ENCODE peak calls at places on chromosomes 6 and 20, in four cellular contexts. U is GM12878, D is H1, J is HepG2. R is an unnamed sample.

GRCh38 chr6:133894369-133894768 is 5.5 kb downstream of the TCF21 start:
- DNase-seq in U (no peak), D (no peak), J (no peak), R (no peak)

GRCh38 chr20:51447097-51447764 is 95.3 kb downstream of the NFATC2 start:
- DNase-seq in U (no peak), D (no peak), J (peak; percentile 49), R (no peak)

GRCh38 chr20:13111249-13111911 is 102.6 kb downstream of the SPTLC3 start:
- DNase-seq in U (no peak), D (no peak), J (peak; percentile 73), R (no peak)

GRCh38 chr6:43246301-43247114 is 3.2 kb downstream of the TTBK1 start:
- DNase-seq in U (no peak), D (peak; percentile 82), J (peak; percentile 55), R (peak; percentile 66)

GRCh38 chr6:100446922-100447899 is 17.5 kb downstream of the SIM1 start:
- DNase-seq in U (no peak), D (no peak), J (no peak), R (no peak)

GRCh38 chr6:134822920-134823430 is 126.9 kb downstream of the ALDH8A1 start:
- DNase-seq in U (peak; percentile 36), D (peak; percentile 44), J (peak; percentile 82), R (peak; percentile 86)

GRCh38 chr6:43990275-43990626 is 137.0 kb downstream of the MRPL14 start:
- DNase-seq in U (no peak), D (no peak), J (no peak), R (no peak)

GRCh38 chr6:13907614-13908215 is 17.0 kb upstream of the RNF182 start:
- DNase-seq in U (no peak), D (no peak), J (no peak), R (no peak)

GRCh38 chr20:63635431-63636141 is 8.7 kb upstream of the GMEB2 start:
- DNase-seq in U (peak; percentile 68), D (no peak), J (no peak), R (no peak)

GRCh38 chr20:58546756-58547526 is 31.7 kb upstream of the APCDD1L start:
- DNase-seq in U (no peak), D (no peak), J (no peak), R (no peak)

GRCh38 chr6:61809004-61809595 is 476.9 kb downstream of the KHDRBS2 start:
- DNase-seq in U (no peak), D (no peak), J (peak; percentile 45), R (no peak)

GRCh38 chr20:61146006-61146405 is 106.1 kb upstream of the CDH4 start:
- DNase-seq in U (no peak), D (no peak), J (no peak), R (no peak)

GRCh38 chr20:51382986-51383821 is 159.3 kb downstream of the NFATC2 start:
- DNase-seq in U (no peak), D (no peak), J (no peak), R (no peak)

GRCh38 chr6:56551409-56552120 is 91.1 kb downstream of the DST start:
- DNase-seq in U (no peak), D (no peak), J (peak; percentile 31), R (no peak)

GRCh38 chr6:55679503-55679902 is 100.5 kb upstream of the HMGCLL1 start:
- DNase-seq in U (no peak), D (no peak), J (no peak), R (no peak)

GRCh38 chr6:53985361-53985760 is 125.9 kb upstream of the MLIP start:
- DNase-seq in U (no peak), D (no peak), J (no peak), R (no peak)

GRCh38 chr6:152273002-152273401 is 364.2 kb downstream of the SYNE1 start:
- DNase-seq in U (no peak), D (no peak), J (no peak), R (no peak)

GRCh38 chr6:1004885-1005635 is 306.8 kb upstream of the FOXQ1 start:
- DNase-seq in U (no peak), D (no peak), J (no peak), R (no peak)

GRCh38 chr6:96907498-96907897 is 9.8 kb upstream of the NDUFAF4 start:
- DNase-seq in U (peak; percentile 44), D (no peak), J (no peak), R (no peak)

GRCh38 chr6:4319992-4320683 is 184.8 kb upstream of the ECI2 start:
- DNase-seq in U (no peak), D (no peak), J (no peak), R (peak; percentile 12)

GRCh38 chr20:2610941-2611720 is 41.3 kb upstream of the NOP56 start:
- DNase-seq in U (no peak), D (no peak), J (no peak), R (no peak)

GRCh38 chr6:551405-551804 is 105.5 kb downstream of the HUS1B start:
- DNase-seq in U (no peak), D (peak; percentile 47), J (peak; percentile 12), R (no peak)

GRCh38 chr6:167968091-167968490 is 29.4 kb upstream of the KIF25 start:
- DNase-seq in U (no peak), D (peak; percentile 29), J (peak; percentile 65), R (peak; percentile 66)

GRCh38 chr6:144265390-144265789 is 19.7 kb upstream of the UTRN start:
- DNase-seq in U (peak; percentile 28), D (no peak), J (peak; percentile 67), R (no peak)

GRCh38 chr6:106792536-106793236 is 163.3 kb downstream of the QRSL1 start:
- DNase-seq in U (no peak), D (no peak), J (peak; percentile 44), R (no peak)

GRCh38 chr6:29759457-29759856 is 36.2 kb downstream of the HLA-F start:
- DNase-seq in U (no peak), D (no peak), J (no peak), R (no peak)

GRCh38 chr6:29762781-29763214 is 39.6 kb downstream of the HLA-F start:
- DNase-seq in U (no peak), D (no peak), J (no peak), R (no peak)

GRCh38 chr6:29758761-29759160 is 35.5 kb downstream of the HLA-F start:
- DNase-seq in U (no peak), D (no peak), J (no peak), R (no peak)

GRCh38 chr6:29762051-29762450 is 38.8 kb downstream of the HLA-F start:
- DNase-seq in U (no peak), D (no peak), J (no peak), R (no peak)

DNA sequence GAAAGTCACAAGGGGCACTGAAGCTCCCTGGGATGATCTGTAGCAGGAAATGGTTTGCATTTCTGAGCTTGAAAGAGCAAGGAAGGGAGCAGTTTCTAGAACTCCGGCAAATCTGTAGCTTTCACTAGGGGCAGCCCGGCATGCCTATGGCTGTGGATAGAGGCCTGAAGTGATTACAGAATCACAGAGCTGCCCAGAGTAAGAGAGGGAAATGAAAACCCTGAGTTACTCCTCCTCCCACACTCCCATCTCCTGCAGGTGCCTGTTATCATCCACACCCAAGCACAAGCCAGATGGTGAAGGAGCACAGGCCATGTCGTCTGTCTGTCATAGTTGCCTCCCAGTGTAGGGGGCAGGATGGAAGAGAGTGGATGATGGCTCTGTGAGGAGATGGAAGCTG is 37.1 kb downstream of the HLA-F start:
- DNase-seq in U (no peak), D (no peak), J (no peak), R (no peak)
- TF ChIP-seq HDAC6 in U (no peak), D (no peak), J (no peak), R (no peak)

DNA sequence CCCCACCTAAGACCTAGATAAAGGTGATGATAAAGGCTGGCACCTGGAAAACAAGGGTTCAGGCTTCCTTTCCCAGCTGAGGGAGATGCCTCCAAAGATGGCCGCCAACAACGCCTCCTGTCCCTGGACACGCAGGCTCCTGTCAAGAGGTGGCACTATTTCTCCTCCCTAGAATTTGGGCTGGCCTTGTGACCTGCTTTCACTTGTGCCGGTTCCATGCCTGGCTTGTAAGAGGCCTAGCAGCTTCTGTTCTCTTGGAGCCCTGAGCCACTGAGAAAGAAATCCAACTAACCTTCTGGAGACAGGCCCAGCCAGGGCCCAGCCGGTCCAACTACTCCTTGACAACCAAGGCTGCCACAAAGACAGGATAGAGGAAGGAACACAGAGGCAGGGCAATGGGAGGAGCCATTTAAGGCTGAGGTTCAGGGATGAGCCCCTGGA is 60.2 kb upstream of the RALY start:
- DNase-seq in U (no peak), D (peak; percentile 51), J (peak; percentile 87), R (peak; percentile 73)
- TF ChIP-seq HDAC6 in U (no peak), D (no peak), J (no peak), R (no peak)

DNA sequence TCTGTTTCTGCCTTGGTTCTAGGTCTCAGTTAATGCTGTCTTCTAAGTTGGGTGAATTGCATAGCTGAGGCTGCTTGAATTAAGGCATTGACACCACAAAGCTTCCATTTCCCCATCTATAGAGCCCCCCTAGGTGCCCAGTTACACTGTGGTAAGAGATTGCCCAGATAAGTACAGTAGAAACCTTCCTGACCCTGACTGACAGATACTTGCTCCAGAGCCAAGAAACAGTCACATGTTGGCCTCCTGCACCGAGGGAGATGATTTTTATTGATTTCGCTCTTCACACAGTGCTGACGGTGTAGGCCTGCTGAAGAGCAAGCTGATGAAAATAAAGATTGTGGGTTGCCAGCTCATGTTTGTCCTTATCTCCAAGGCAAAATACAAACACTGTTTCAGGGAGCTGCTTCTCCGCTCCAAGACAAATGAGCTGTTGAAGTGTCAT is 67.9 kb downstream of the TRMT11 start:
- DNase-seq in U (no peak), D (no peak), J (no peak), R (peak; percentile 16)
- TF ChIP-seq HDAC6 in U (no peak), D (no peak), J (no peak), R (no peak)

DNA sequence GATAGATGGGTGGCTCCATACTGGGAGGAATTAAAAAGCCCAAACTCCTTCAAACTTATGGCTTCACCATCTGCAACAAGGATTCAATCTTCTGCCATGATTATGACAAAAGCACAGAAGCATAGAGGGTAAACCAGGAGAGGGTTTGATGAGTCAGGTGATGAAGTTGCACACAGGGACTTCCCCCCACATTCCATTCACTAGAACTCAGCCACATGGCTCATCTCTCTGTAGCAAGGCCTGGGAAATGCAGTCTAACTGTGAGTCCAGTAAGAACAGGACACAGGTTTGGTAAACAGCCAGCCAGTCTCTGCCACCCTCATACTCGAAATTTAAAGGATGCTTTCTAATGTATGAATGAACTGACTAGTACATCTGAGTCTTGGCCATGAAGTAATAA is 142.9 kb downstream of the HIVEP2 start:
- DNase-seq in U (no peak), D (no peak), J (peak; percentile 65), R (no peak)
- TF ChIP-seq HDAC6 in U (no peak), D (no peak), J (no peak), R (no peak)

GRCh38 chr20:32991386-32991785 is 12.8 kb downstream of the SUN5 start:
- DNase-seq in U (no peak), D (no peak), J (no peak), R (no peak)
- TF ChIP-seq HDAC6 in U (no peak), D (no peak), J (no peak), R (no peak)

GRCh38 chr20:8254911-8255582 is 123.0 kb downstream of the PLCB1 start:
- DNase-seq in U (no peak), D (no peak), J (no peak), R (no peak)
- TF ChIP-seq HDAC6 in U (no peak), D (no peak), J (no peak), R (no peak)

DNA sequence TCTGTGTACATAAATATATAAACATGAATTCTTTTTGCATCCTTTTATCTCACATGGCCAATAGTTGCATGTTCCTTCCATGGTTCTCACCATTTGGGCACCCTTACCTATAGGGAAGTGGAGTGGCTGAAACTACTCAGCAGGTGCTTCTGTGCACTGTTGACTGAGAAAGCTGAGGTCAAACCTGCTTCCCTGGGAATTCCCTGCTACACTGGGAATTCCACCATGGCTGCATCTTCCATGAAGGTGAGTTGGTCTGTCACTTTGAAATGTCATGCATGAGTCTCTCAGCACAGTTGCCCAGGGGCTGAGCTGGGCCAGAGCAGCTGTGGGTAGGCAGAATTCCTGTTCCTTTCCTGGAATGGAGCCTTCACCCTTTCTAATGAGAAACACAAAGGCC is 193.8 kb upstream of the PRSS16 start:
- DNase-seq in U (peak; percentile 38), D (no peak), J (no peak), R (no peak)
- TF ChIP-seq HDAC6 in U (no peak), D (no peak), J (no peak), R (no peak)

GRCh38 chr6:164099535-164099982 is 685.0 kb downstream of the QKI start:
- DNase-seq in U (no peak), D (no peak), J (no peak), R (no peak)
- TF ChIP-seq HDAC6 in U (no peak), D (no peak), J (no peak), R (no peak)